ENCODE peak calls at places on chromosomes 7 and 10, in ten cellular contexts. One of them, this sample, is unnamed. For H3K4me1, the result is how much of the 10 kb centered on the place peaks cover.

GRCh38 chr10:45442670-45443069 is 68.7 kb downstream of the ALOX5 start:
- DNase-seq in stomach: no peak
- DNase-seq in endothelial cell of umbilical vein: no peak
- DNase-seq in spleen: no peak
- DNase-seq in uterus: no peak
- DNase-seq in A549: no peak
- DNase-seq in gastrocnemius medialis: no peak
- DNase-seq in transverse colon: no peak
- DNase-seq in suprapubic skin: no peak
- DNase-seq in right lobe of liver: no peak
- DNase-seq in this sample: no peak

GRCh38 chr10:1393481-1393880 is 337.3 kb downstream of the WDR37 start:
- DNase-seq in stomach: no peak
- DNase-seq in endothelial cell of umbilical vein: no peak
- DNase-seq in spleen: no peak
- DNase-seq in uterus: no peak
- DNase-seq in A549: no peak
- DNase-seq in gastrocnemius medialis: no peak
- DNase-seq in transverse colon: no peak
- DNase-seq in suprapubic skin: no peak
- DNase-seq in right lobe of liver: peak
- DNase-seq in this sample: no peak

GRCh38 chr7:64686493-64687184 is 20.7 kb downstream of the ZNF107 start:
- DNase-seq in stomach: no peak
- DNase-seq in endothelial cell of umbilical vein: no peak
- DNase-seq in spleen: no peak
- DNase-seq in uterus: no peak
- DNase-seq in A549: no peak
- DNase-seq in gastrocnemius medialis: no peak
- DNase-seq in transverse colon: peak
- DNase-seq in suprapubic skin: no peak
- DNase-seq in right lobe of liver: no peak
- DNase-seq in this sample: no peak

GRCh38 chr10:123301077-123301875 is 147.1 kb downstream of the BUB3 start:
- DNase-seq in stomach: no peak
- DNase-seq in endothelial cell of umbilical vein: peak
- DNase-seq in spleen: no peak
- DNase-seq in uterus: no peak
- DNase-seq in A549: peak
- DNase-seq in gastrocnemius medialis: peak
- DNase-seq in transverse colon: peak
- DNase-seq in suprapubic skin: no peak
- DNase-seq in right lobe of liver: no peak
- DNase-seq in this sample: no peak

GRCh38 chr10:99329238-99329890 is at the start of gene CNNM1:
- DNase-seq in stomach: no peak
- DNase-seq in endothelial cell of umbilical vein: no peak
- DNase-seq in spleen: peak
- DNase-seq in uterus: peak
- DNase-seq in A549: peak
- DNase-seq in gastrocnemius medialis: no peak
- DNase-seq in transverse colon: no peak
- DNase-seq in suprapubic skin: no peak
- DNase-seq in right lobe of liver: peak
- DNase-seq in this sample: peak

GRCh38 chr7:159067870-159068787 is 76.5 kb downstream of the VIPR2 start:
- DNase-seq in stomach: no peak
- DNase-seq in endothelial cell of umbilical vein: no peak
- DNase-seq in spleen: no peak
- DNase-seq in uterus: peak
- DNase-seq in A549: no peak
- DNase-seq in gastrocnemius medialis: peak
- DNase-seq in transverse colon: peak
- DNase-seq in suprapubic skin: no peak
- DNase-seq in right lobe of liver: no peak
- DNase-seq in this sample: peak

GRCh38 chr7:139340808-139341057 is 404 bp upstream of the FMC1 start:
- DNase-seq in stomach: no peak
- DNase-seq in endothelial cell of umbilical vein: no peak
- DNase-seq in spleen: peak
- DNase-seq in uterus: no peak
- DNase-seq in A549: no peak
- DNase-seq in gastrocnemius medialis: no peak
- DNase-seq in transverse colon: no peak
- DNase-seq in suprapubic skin: peak
- DNase-seq in right lobe of liver: no peak
- DNase-seq in this sample: peak

GRCh38 chr10:60549686-60550085 is 160.0 kb upstream of the ANK3 start:
- DNase-seq in stomach: no peak
- DNase-seq in endothelial cell of umbilical vein: peak
- DNase-seq in spleen: no peak
- DNase-seq in uterus: no peak
- DNase-seq in A549: peak
- DNase-seq in gastrocnemius medialis: no peak
- DNase-seq in transverse colon: no peak
- DNase-seq in suprapubic skin: no peak
- DNase-seq in right lobe of liver: no peak
- DNase-seq in this sample: no peak

GRCh38 chr7:144386741-144387140 is 16.8 kb downstream of the NOBOX start:
- DNase-seq in stomach: no peak
- DNase-seq in endothelial cell of umbilical vein: no peak
- DNase-seq in spleen: no peak
- DNase-seq in uterus: no peak
- DNase-seq in A549: no peak
- DNase-seq in gastrocnemius medialis: no peak
- DNase-seq in transverse colon: no peak
- DNase-seq in suprapubic skin: peak
- DNase-seq in right lobe of liver: no peak
- DNase-seq in this sample: no peak

GRCh38 chr7:142587578-142588191 is 161.6 kb upstream of the PRSS1 start:
- DNase-seq in stomach: no peak
- DNase-seq in endothelial cell of umbilical vein: peak
- DNase-seq in spleen: no peak
- DNase-seq in uterus: no peak
- DNase-seq in A549: peak
- DNase-seq in gastrocnemius medialis: no peak
- DNase-seq in transverse colon: no peak
- DNase-seq in suprapubic skin: no peak
- DNase-seq in right lobe of liver: no peak
- DNase-seq in this sample: no peak

GRCh38 chr7:41451826-41452225 is 251.1 kb downstream of the INHBA start:
- DNase-seq in stomach: no peak
- DNase-seq in endothelial cell of umbilical vein: peak
- DNase-seq in spleen: no peak
- DNase-seq in uterus: no peak
- DNase-seq in A549: no peak
- DNase-seq in gastrocnemius medialis: no peak
- DNase-seq in transverse colon: no peak
- DNase-seq in suprapubic skin: no peak
- DNase-seq in right lobe of liver: no peak
- DNase-seq in this sample: no peak

GRCh38 chr7:44338600-44338999 is 13.2 kb upstream of the CAMK2B start:
- DNase-seq in stomach: no peak
- DNase-seq in endothelial cell of umbilical vein: no peak
- DNase-seq in spleen: no peak
- DNase-seq in uterus: no peak
- DNase-seq in A549: no peak
- DNase-seq in gastrocnemius medialis: no peak
- DNase-seq in transverse colon: no peak
- DNase-seq in suprapubic skin: no peak
- DNase-seq in right lobe of liver: no peak
- DNase-seq in this sample: no peak

GRCh38 chr7:142024547-142024946 is 28.9 kb downstream of the MGAM start:
- DNase-seq in stomach: no peak
- DNase-seq in endothelial cell of umbilical vein: no peak
- DNase-seq in spleen: no peak
- DNase-seq in uterus: no peak
- DNase-seq in A549: no peak
- DNase-seq in gastrocnemius medialis: no peak
- DNase-seq in transverse colon: no peak
- DNase-seq in suprapubic skin: no peak
- DNase-seq in right lobe of liver: no peak
- DNase-seq in this sample: no peak

GRCh38 chr10:5550621-5551530 is 26.1 kb downstream of the CALML3 start:
- DNase-seq in stomach: no peak
- DNase-seq in endothelial cell of umbilical vein: no peak
- DNase-seq in spleen: peak
- DNase-seq in uterus: no peak
- DNase-seq in A549: no peak
- DNase-seq in gastrocnemius medialis: no peak
- DNase-seq in transverse colon: no peak
- DNase-seq in suprapubic skin: peak
- DNase-seq in right lobe of liver: peak
- DNase-seq in this sample: peak

GRCh38 chr10:98104125-98104524 is 30.3 kb upstream of the R3HCC1L start:
- DNase-seq in stomach: no peak
- DNase-seq in endothelial cell of umbilical vein: no peak
- DNase-seq in spleen: no peak
- DNase-seq in uterus: no peak
- DNase-seq in A549: no peak
- DNase-seq in gastrocnemius medialis: no peak
- DNase-seq in transverse colon: no peak
- DNase-seq in suprapubic skin: no peak
- DNase-seq in right lobe of liver: no peak
- DNase-seq in this sample: no peak

GRCh38 chr10:98097175-98097574 is 37.3 kb upstream of the R3HCC1L start:
- DNase-seq in stomach: no peak
- DNase-seq in endothelial cell of umbilical vein: no peak
- DNase-seq in spleen: no peak
- DNase-seq in uterus: no peak
- DNase-seq in A549: no peak
- DNase-seq in gastrocnemius medialis: no peak
- DNase-seq in transverse colon: no peak
- DNase-seq in suprapubic skin: no peak
- DNase-seq in right lobe of liver: no peak
- DNase-seq in this sample: no peak

GRCh38 chr10:98097611-98098010 is 36.8 kb upstream of the R3HCC1L start:
- DNase-seq in stomach: no peak
- DNase-seq in endothelial cell of umbilical vein: no peak
- DNase-seq in spleen: no peak
- DNase-seq in uterus: no peak
- DNase-seq in A549: no peak
- DNase-seq in gastrocnemius medialis: no peak
- DNase-seq in transverse colon: no peak
- DNase-seq in suprapubic skin: no peak
- DNase-seq in right lobe of liver: no peak
- DNase-seq in this sample: no peak

GRCh38 chr10:98098247-98098646 is 36.2 kb upstream of the R3HCC1L start:
- DNase-seq in stomach: no peak
- DNase-seq in endothelial cell of umbilical vein: no peak
- DNase-seq in spleen: no peak
- DNase-seq in uterus: no peak
- DNase-seq in A549: no peak
- DNase-seq in gastrocnemius medialis: no peak
- DNase-seq in transverse colon: no peak
- DNase-seq in suprapubic skin: no peak
- DNase-seq in right lobe of liver: no peak
- DNase-seq in this sample: no peak

DNA sequence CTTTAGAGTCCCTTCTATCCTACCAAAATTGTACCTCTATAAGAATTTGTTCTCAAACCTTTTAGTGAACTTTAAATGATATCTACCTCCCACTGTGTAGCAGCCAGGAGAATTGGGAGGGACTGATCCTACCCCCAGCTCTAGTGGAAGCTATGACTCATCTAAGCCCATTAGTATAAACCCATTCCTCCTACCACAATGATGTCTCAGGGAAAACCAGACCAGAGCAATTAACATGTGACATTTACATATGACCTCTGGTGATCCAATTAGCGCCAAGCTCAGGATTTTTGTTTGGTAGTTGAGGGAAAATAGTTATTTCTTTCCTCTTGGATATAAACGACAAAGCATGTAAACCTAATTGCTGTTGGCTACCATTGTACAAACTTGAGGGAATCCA is 33.1 kb upstream of the R3HCC1L start:
- DNase-seq in stomach: no peak
- DNase-seq in endothelial cell of umbilical vein: no peak
- DNase-seq in spleen: no peak
- DNase-seq in uterus: no peak
- DNase-seq in A549: no peak
- DNase-seq in gastrocnemius medialis: no peak
- DNase-seq in transverse colon: no peak
- DNase-seq in suprapubic skin: no peak
- DNase-seq in right lobe of liver: no peak
- DNase-seq in this sample: no peak
- H3K4me1 ChIP-seq in stomach: under half
- H3K4me1 ChIP-seq in endothelial cell of umbilical vein: under half
- H3K4me1 ChIP-seq in spleen: under half
- H3K4me1 ChIP-seq in uterus: under half
- H3K4me1 ChIP-seq in A549: under half
- H3K4me1 ChIP-seq in gastrocnemius medialis: under half
- H3K4me1 ChIP-seq in transverse colon: under half
- H3K4me1 ChIP-seq in suprapubic skin: under half
- H3K4me1 ChIP-seq in right lobe of liver: under half
- H3K4me1 ChIP-seq in this sample: under half

DNA sequence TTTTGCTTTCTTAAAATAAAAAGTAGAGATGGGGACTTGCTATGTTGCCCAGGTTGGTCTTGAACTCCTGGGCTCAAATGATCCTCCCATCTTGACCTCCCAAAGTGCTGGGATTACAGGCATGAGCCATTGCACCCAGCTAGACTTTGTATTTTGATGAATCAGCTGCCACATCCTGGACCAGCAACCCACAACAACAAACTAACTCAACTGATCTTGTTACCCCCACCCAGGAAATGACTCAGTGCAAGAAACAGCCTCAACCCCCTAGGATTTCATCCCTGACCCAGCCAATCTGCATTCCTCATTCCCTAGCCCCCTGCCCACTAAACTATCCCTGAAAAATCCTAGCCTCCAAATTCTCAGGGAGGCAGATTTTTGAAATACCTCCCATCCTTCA is 123.8 kb downstream of the IPMK start:
- DNase-seq in stomach: no peak
- DNase-seq in endothelial cell of umbilical vein: no peak
- DNase-seq in spleen: no peak
- DNase-seq in uterus: no peak
- DNase-seq in A549: no peak
- DNase-seq in gastrocnemius medialis: no peak
- DNase-seq in transverse colon: no peak
- DNase-seq in suprapubic skin: no peak
- DNase-seq in right lobe of liver: no peak
- DNase-seq in this sample: no peak
- TF ChIP-seq POLR2A in stomach: no peak
- TF ChIP-seq POLR2A in endothelial cell of umbilical vein: no peak
- TF ChIP-seq POLR2A in spleen: no peak
- TF ChIP-seq POLR2A in uterus: no peak
- TF ChIP-seq POLR2A in A549: no peak
- TF ChIP-seq POLR2A in gastrocnemius medialis: no peak
- TF ChIP-seq POLR2A in transverse colon: no peak
- TF ChIP-seq POLR2A in suprapubic skin: no peak
- TF ChIP-seq POLR2A in right lobe of liver: no peak
- TF ChIP-seq POLR2A in this sample: no peak

GRCh38 chr7:106964455-106964854 is 80.0 kb upstream of the PRKAR2B start:
- DNase-seq in stomach: no peak
- DNase-seq in endothelial cell of umbilical vein: no peak
- DNase-seq in spleen: no peak
- DNase-seq in uterus: no peak
- DNase-seq in A549: no peak
- DNase-seq in gastrocnemius medialis: no peak
- DNase-seq in transverse colon: no peak
- DNase-seq in suprapubic skin: no peak
- DNase-seq in right lobe of liver: no peak
- DNase-seq in this sample: no peak
- H3K4me1 ChIP-seq in stomach: under half
- H3K4me1 ChIP-seq in endothelial cell of umbilical vein: under half
- H3K4me1 ChIP-seq in spleen: under half
- H3K4me1 ChIP-seq in uterus: under half
- H3K4me1 ChIP-seq in A549: under half
- H3K4me1 ChIP-seq in gastrocnemius medialis: under half
- H3K4me1 ChIP-seq in transverse colon: under half
- H3K4me1 ChIP-seq in suprapubic skin: under half
- H3K4me1 ChIP-seq in right lobe of liver: under half
- H3K4me1 ChIP-seq in this sample: under half

GRCh38 chr10:86200269-86200668 is 166.3 kb downstream of the GRID1 start:
- DNase-seq in stomach: no peak
- DNase-seq in endothelial cell of umbilical vein: no peak
- DNase-seq in spleen: peak
- DNase-seq in uterus: no peak
- DNase-seq in A549: no peak
- DNase-seq in gastrocnemius medialis: no peak
- DNase-seq in transverse colon: no peak
- DNase-seq in suprapubic skin: no peak
- DNase-seq in right lobe of liver: no peak
- DNase-seq in this sample: peak
- TF ChIP-seq POLR2A in stomach: no peak
- TF ChIP-seq POLR2A in endothelial cell of umbilical vein: no peak
- TF ChIP-seq POLR2A in spleen: no peak
- TF ChIP-seq POLR2A in uterus: no peak
- TF ChIP-seq POLR2A in A549: no peak
- TF ChIP-seq POLR2A in gastrocnemius medialis: no peak
- TF ChIP-seq POLR2A in transverse colon: no peak
- TF ChIP-seq POLR2A in suprapubic skin: no peak
- TF ChIP-seq POLR2A in right lobe of liver: no peak
- TF ChIP-seq POLR2A in this sample: no peak

This sample was measured in sigmoid colon.